ENCODE peak calls at places on chromosome 12, in seven cellular contexts. W is astrocyte of the spinal cord, O is epithelial cell of esophagus, Y is AG04449, G is GM10248, K is HCT116, R is GM12878. H is an unnamed sample.

GRCh38 chr12:94614288-94614721 is 36.1 kb downstream of the TMCC3 start:
- DNase-seq in R (no peak), W (no peak), G (no peak), Y (no peak), K (no peak), O (no peak), H (no peak)

GRCh38 chr12:131500564-131500963 is 210.3 kb upstream of the SFSWAP start:
- DNase-seq in K (no peak), G (no peak), Y (no peak), W (no peak), O (no peak), R (no peak), H (no peak)

GRCh38 chr12:131757111-131757510 is 46.2 kb downstream of the SFSWAP start:
- DNase-seq in K (no peak), R (no peak), O (no peak), Y (no peak), W (no peak), G (no peak), H (no peak)

GRCh38 chr12:114213055-114213561 is 192.8 kb downstream of the TBX5 start:
- DNase-seq in O (no peak), G (no peak), W (no peak), Y (no peak), R (no peak), K (no peak), H (no peak)

GRCh38 chr12:114902665-114903393 is 218.9 kb upstream of the TBX3 start:
- DNase-seq in W (peak; percentile 90), O (peak; percentile 5), R (no peak), Y (peak; percentile 51), K (no peak), G (no peak), H (no peak)

GRCh38 chr12:126784328-126784921 is 1482.5 kb upstream of the TMEM132C start:
- DNase-seq in O (peak; percentile 29), G (no peak), W (peak; percentile 26), R (no peak), Y (no peak), K (peak; percentile 66), H (no peak)

GRCh38 chr12:28603801-28604200 is 413.5 kb downstream of the CCDC91 start:
- DNase-seq in O (no peak), R (no peak), K (no peak), Y (no peak), G (no peak), W (no peak), H (no peak)

GRCh38 chr12:49582840-49583239 is 14.9 kb upstream of the MCRS1 start:
- DNase-seq in W (no peak), R (no peak), K (no peak), O (no peak), Y (no peak), G (no peak), H (no peak)

GRCh38 chr12:62347922-62348650 is 87.9 kb downstream of the USP15 start:
- DNase-seq in O (no peak), W (peak; percentile 60), Y (no peak), K (no peak), G (no peak), R (no peak), H (no peak)

GRCh38 chr12:16610006-16610520 is 4.1 kb upstream of the LMO3 start:
- DNase-seq in W (no peak), Y (no peak), O (no peak), G (no peak), K (no peak), R (no peak), H (no peak)

GRCh38 chr12:95116773-95117172 is 43.4 kb upstream of the NR2C1 start:
- DNase-seq in G (no peak), O (peak; percentile 99), Y (no peak), R (peak; percentile 16), K (peak; percentile 82), W (no peak), H (no peak)

GRCh38 chr12:45775964-45776363 is 46.5 kb downstream of the ARID2 start:
- DNase-seq in Y (no peak), K (no peak), O (no peak), R (no peak), W (no peak), G (no peak), H (no peak)

GRCh38 chr12:82638324-82638723 is 48.4 kb upstream of the TMTC2 start:
- DNase-seq in W (no peak), G (no peak), K (no peak), O (no peak), Y (no peak), R (no peak), H (no peak)

GRCh38 chr12:80941916-80942315 is 4.2 kb upstream of the LIN7A start:
- DNase-seq in R (no peak), O (peak; percentile 50), K (no peak), W (no peak), Y (no peak), G (no peak), H (no peak)

GRCh38 chr12:45611495-45611894 is 118.0 kb upstream of the ARID2 start:
- DNase-seq in G (no peak), K (no peak), O (no peak), W (no peak), R (no peak), Y (no peak), H (no peak)

GRCh38 chr12:113049976-113050742 is 6.4 kb upstream of the DTX1 start:
- DNase-seq in G (no peak), O (peak; percentile 34), Y (no peak), K (peak; percentile 15), R (no peak), W (no peak), H (no peak)

GRCh38 chr12:57592551-57593165 is 1.7 kb downstream of the PIP4K2C start:
- DNase-seq in Y (no peak), W (no peak), K (no peak), R (no peak), O (peak; percentile 67), G (no peak), H (no peak)

GRCh38 chr12:56007892-56008471 is 10.9 kb downstream of the SUOX start:
- DNase-seq in G (no peak), O (no peak), Y (no peak), K (no peak), W (no peak), R (no peak), H (no peak)

GRCh38 chr12:18643673-18644072 is 94.1 kb downstream of the PLCZ1 start:
- DNase-seq in G (no peak), K (no peak), O (no peak), R (no peak), W (peak; percentile 42), Y (peak; percentile 21), H (no peak)

GRCh38 chr12:4648099-4648498 is 752 bp downstream of the AKAP3 start:
- DNase-seq in Y (no peak), O (no peak), W (no peak), G (no peak), K (no peak), R (no peak), H (no peak)

GRCh38 chr12:98373019-98373554 is 142.3 kb upstream of the TMPO start:
- DNase-seq in K (peak; percentile 39), G (peak; percentile 23), O (peak; percentile 66), R (no peak), W (peak; percentile 56), Y (no peak), H (no peak)

GRCh38 chr12:131896811-131897270 is 2.4 kb downstream of the ULK1 start:
- DNase-seq in O (no peak), Y (peak; percentile 37), G (no peak), R (no peak), K (no peak), W (no peak), H (no peak)

GRCh38 chr12:7108928-7109920 is at the start of gene C1RL:
- DNase-seq in R (no peak), K (peak; percentile 50), W (peak; percentile 82), O (peak; percentile 78), G (peak; percentile 76), Y (peak; percentile 34), H (peak; percentile 76)

GRCh38 chr12:3273409-3273853 is 196.3 kb downstream of the TSPAN9 start:
- DNase-seq in G (no peak), O (peak; percentile 34), R (no peak), K (peak; percentile 7), W (peak; percentile 43), Y (no peak), H (no peak)

DNA sequence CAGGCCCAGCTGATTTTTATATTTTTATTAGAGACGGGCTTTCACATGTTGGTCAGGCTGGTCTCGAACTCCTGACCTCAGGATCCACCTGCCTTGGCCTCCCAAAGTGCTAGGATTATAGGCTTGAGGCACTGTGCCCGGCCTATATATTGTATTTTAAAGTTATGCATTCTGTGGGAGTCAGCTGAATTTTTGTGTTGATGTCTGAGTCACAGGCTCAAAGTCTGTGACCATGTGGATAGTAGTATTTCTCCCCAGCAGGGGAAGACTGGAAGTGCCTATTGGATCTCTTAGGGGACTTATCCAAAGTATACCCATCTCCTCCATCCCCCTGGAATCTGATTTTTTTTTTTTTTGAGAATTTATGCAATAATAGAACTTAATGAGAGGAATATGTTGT is 43.8 kb upstream of the ATF1 start:
- DNase-seq in K (no peak), R (no peak), O (no peak), Y (no peak), G (no peak), W (no peak), H (no peak)
- TF ChIP-seq CTCF in K (no peak), R (no peak), O (no peak), Y (no peak), G (no peak), W (no peak), H (no peak)

DNA sequence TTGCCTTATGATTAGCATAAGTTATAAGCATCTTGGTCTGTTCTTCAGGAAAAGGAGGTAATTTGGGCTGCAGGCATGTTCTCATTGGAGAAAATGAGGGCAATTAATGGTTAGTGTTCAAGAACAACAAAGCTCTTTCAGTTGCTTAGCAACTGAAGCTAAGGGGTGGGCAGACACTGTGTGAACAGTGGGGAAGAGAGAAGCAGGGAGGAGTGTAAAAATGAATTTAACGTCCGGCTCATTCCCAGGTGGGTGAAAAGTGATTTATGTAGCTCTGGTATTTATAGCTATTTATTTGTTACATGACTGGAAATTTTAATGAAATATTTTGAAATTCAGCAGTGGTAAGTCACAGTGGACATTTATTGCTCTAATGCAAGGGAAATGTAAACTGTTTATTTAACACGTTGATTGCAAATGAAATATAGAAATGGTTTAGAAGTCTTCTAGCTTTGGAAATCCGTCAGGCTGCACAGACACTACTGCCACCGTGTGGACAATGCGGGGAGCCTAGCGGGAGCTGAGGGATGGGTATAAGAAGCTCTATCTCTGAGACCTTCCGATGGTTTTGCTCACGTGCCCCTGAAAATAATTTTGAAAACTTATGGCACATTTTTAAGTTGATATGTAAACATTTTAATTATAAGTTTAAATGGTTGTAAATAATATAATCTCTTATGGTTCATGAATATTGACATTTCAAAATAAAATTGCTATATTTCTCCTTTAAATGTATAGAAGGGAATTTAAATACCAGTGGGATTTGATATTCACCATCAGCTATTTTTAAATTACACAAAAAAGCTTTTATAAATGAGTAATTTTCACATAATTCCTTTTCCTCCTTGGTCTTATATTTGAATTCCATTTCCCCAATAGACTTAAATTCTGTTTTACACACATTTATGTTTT is 54.5 kb downstream of the E2F7 start:
- DNase-seq in W (peak; percentile 80), K (peak; percentile 66), Y (peak; percentile 12), G (peak; percentile 72), O (peak; percentile 79), R (peak; percentile 7), H (peak; percentile 60)
- TF ChIP-seq CTCF in W (peak; percentile 99), K (peak; percentile 99), Y (peak; percentile 93), G (peak; percentile 83), O (peak; percentile 99), R (peak; percentile 94), H (peak; percentile 100)

GRCh38 chr12:53251477-53252348 is 16.4 kb upstream of the ESPL1 start:
- DNase-seq in O (peak; percentile 76), W (peak; percentile 74), R (peak; percentile 24), Y (no peak), G (peak; percentile 93), K (peak; percentile 48), H (peak; percentile 27)
- TF ChIP-seq CTCF in O (peak; percentile 59), W (peak; percentile 45), R (peak; percentile 52), Y (peak; percentile 46), G (peak; percentile 67), K (peak; percentile 33), H (peak; percentile 48)

GRCh38 chr12:78864483-78865296 is at the start of gene SYT1:
- DNase-seq in K (no peak), O (peak; percentile 91), W (peak; percentile 91), R (no peak), Y (no peak), G (peak; percentile 14), H (no peak)
- TF ChIP-seq CTCF in K (no peak), O (no peak), W (no peak), R (no peak), Y (no peak), G (no peak), H (no peak)

H was measured in AG09319.